ENCODE peak calls at places on chromosomes 5 and 9, in six cellular contexts. Z is HepG2, S is upper lobe of left lung, L is GM12891, R is transverse colon, I is spleen. V is an unnamed sample.

GRCh38 chr9:124351672-124352468 is 63.4 kb downstream of the PSMB7 start:
- DNase-seq in Z (no peak), S (peak), L (no peak), R (no peak), I (peak), V (no peak)

GRCh38 chr5:61732796-61733195 is 400.7 kb downstream of the ZSWIM6 start:
- DNase-seq in Z (no peak), S (no peak), L (no peak), R (no peak), I (no peak), V (no peak)

GRCh38 chr9:131274674-131275331 is 1.5 kb downstream of the FAM78A start:
- DNase-seq in Z (no peak), S (peak), L (no peak), R (peak), I (peak), V (no peak)

GRCh38 chr5:123950701-123951100 is 438.7 kb downstream of the CSNK1G3 start:
- DNase-seq in Z (no peak), S (no peak), L (no peak), R (no peak), I (no peak), V (no peak)

GRCh38 chr9:130995399-130995941 is 13.5 kb upstream of the LAMC3 start:
- DNase-seq in Z (no peak), S (peak), L (no peak), R (peak), I (no peak), V (no peak)

GRCh38 chr5:1897386-1897785 is 14.7 kb upstream of the IRX4 start:
- DNase-seq in Z (no peak), S (no peak), L (no peak), R (no peak), I (peak), V (no peak)

GRCh38 chr9:132478353-132478752 is 68.3 kb downstream of the CFAP77 start:
- DNase-seq in Z (no peak), S (no peak), L (no peak), R (no peak), I (no peak), V (no peak)

GRCh38 chr5:142097681-142098080 is 10.9 kb upstream of the NDFIP1 start:
- DNase-seq in Z (no peak), S (peak), L (no peak), R (no peak), I (no peak), V (no peak)

GRCh38 chr9:102499468-102499867 is 495.7 kb upstream of the CYLC2 start:
- DNase-seq in Z (peak), S (no peak), L (no peak), R (no peak), I (no peak), V (no peak)

DNA sequence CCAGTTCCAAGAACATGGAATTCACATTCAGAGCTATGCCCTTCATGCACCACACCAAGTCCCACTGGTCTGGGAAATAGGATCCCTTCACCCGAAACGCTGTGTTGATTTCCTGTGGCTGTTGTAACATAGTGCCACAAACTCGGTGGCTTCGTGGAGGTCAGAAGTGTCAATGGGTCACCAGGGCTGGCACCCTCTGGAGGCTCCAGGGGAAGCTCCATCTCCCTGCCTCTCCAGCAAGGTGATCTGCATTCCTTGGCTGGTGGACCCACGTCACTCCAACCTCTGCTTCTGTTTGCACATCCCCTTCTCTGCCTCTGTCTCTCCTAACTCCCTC is 28.9 kb upstream of the ALDH1B1 start:
- DNase-seq in Z (no peak), S (no peak), L (no peak), R (no peak), I (no peak), V (no peak)
- TF ChIP-seq POLR2AphosphoS5 in Z (no peak), S (no peak), L (no peak), R (no peak), I (no peak), V (no peak)

GRCh38 chr5:139560752-139561654 is at the start of gene UBE2D2:
- DNase-seq in Z (peak), S (peak), L (peak), R (peak), I (peak), V (peak)
- TF ChIP-seq POLR2A in Z (peak), S (peak), L (peak), R (peak), I (peak), V (peak)

DNA sequence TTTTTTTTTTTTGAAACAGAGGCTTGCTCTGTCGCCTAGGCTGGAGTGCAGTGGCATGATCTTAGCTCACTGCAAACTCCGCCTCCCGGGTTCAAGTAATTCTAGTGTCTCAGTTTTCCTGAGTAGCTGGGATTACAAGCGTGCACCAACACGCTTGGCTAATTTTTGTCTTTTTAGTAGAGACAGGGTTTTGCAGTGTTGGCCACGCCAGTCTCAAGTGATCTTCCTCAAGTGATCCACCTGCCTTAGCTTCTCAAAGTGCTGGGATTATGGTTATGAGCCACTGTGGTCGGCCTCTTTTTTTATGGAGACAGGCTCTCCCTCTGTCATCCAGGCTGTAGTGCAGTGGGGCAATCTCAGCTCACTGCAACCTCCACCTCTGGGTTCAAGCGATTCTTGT is 82.9 kb downstream of the RAB24 start:
- DNase-seq in Z (no peak), S (no peak), L (no peak), R (no peak), I (no peak), V (no peak)
- TF ChIP-seq POLR2AphosphoS5 in Z (no peak), S (no peak), L (no peak), R (no peak), I (no peak), V (no peak)

GRCh38 chr5:41918105-41918504 is 7.0 kb upstream of the FBXO4 start:
- DNase-seq in Z (no peak), S (no peak), L (no peak), R (no peak), I (no peak), V (no peak)

GRCh38 chr5:41924526-41924871 is 582 bp upstream of the FBXO4 start:
- DNase-seq in Z (no peak), S (no peak), L (no peak), R (no peak), I (no peak), V (no peak)

GRCh38 chr5:41921874-41922273 is 3.2 kb upstream of the FBXO4 start:
- DNase-seq in Z (no peak), S (no peak), L (no peak), R (no peak), I (no peak), V (no peak)

GRCh38 chr5:41924872-41925554 is at the start of gene FBXO4:
- DNase-seq in Z (peak), S (peak), L (peak), R (peak), I (peak), V (peak)

GRCh38 chr5:41921166-41921565 is 3.9 kb upstream of the FBXO4 start:
- DNase-seq in Z (no peak), S (no peak), L (no peak), R (no peak), I (no peak), V (no peak)
- TF ChIP-seq POLR2A in Z (no peak), S (no peak), L (no peak), R (no peak), I (no peak), V (no peak)